ENCODE peak calls at places on chromosomes 13 and 19, in five cellular contexts. W is ovary, R is H9, L is endothelial cell of umbilical vein, C is tibial nerve. I is an unnamed sample.

GRCh38 chr19:48606463-48607358 is at the start of gene SPACA4:
- DNase-seq in W (no peak), R (peak), L (no peak), C (no peak), I (no peak)

GRCh38 chr19:1967087-1967608 is 26.2 kb downstream of the CSNK1G2 start:
- DNase-seq in W (no peak), R (no peak), L (no peak), C (no peak), I (no peak)

GRCh38 chr19:17889609-17890214 is 18.0 kb downstream of the SLC5A5 start:
- DNase-seq in W (no peak), R (peak), L (peak), C (no peak), I (no peak)

GRCh38 chr19:33177417-33177976 is 16.6 kb upstream of the LRP3 start:
- DNase-seq in W (no peak), R (no peak), L (no peak), C (no peak), I (no peak)

GRCh38 chr19:43337737-43338136 is 15.7 kb upstream of the CD177 start:
- DNase-seq in W (no peak), R (no peak), L (no peak), C (no peak), I (no peak)

GRCh38 chr19:13978306-13978705 is 26.0 kb downstream of the DCAF15 start:
- DNase-seq in W (peak), R (peak), L (peak), C (peak), I (no peak)

GRCh38 chr19:8334458-8335342 is 8.4 kb downstream of the KANK3 start:
- DNase-seq in W (no peak), R (peak), L (peak), C (no peak), I (peak)

GRCh38 chr13:111304041-111304544 is 16.3 kb upstream of the TEX29 start:
- DNase-seq in W (no peak), R (no peak), L (no peak), C (no peak), I (peak)

GRCh38 chr13:74320282-74320681 is 186.1 kb upstream of the KLF12 start:
- DNase-seq in W (no peak), R (no peak), L (no peak), C (no peak), I (no peak)

GRCh38 chr13:25180795-25181537 is 8.9 kb upstream of the AMER2 start:
- DNase-seq in W (no peak), R (no peak), L (no peak), C (no peak), I (peak)

GRCh38 chr19:47411101-47411500 is 8.2 kb downstream of the MEIS3 start:
- DNase-seq in W (no peak), R (no peak), L (no peak), C (no peak), I (no peak)

GRCh38 chr19:15666186-15666585 is 6.7 kb upstream of the CYP4F12 start:
- DNase-seq in W (no peak), R (no peak), L (no peak), C (no peak), I (no peak)

GRCh38 chr13:98827449-98827848 is 75.0 kb upstream of the SLC15A1 start:
- DNase-seq in W (no peak), R (peak), L (no peak), C (no peak), I (no peak)

GRCh38 chr13:53782400-53783030 is 753.9 kb downstream of the OLFM4 start:
- DNase-seq in W (no peak), R (peak), L (peak), C (no peak), I (no peak)

GRCh38 chr19:34135033-34135370 is 37.3 kb upstream of the LSM14A start:
- DNase-seq in W (no peak), R (no peak), L (no peak), C (no peak), I (no peak)

GRCh38 chr13:97439196-97439595 is 5.2 kb downstream of the RAP2A start:
- DNase-seq in W (no peak), R (no peak), L (peak), C (no peak), I (no peak)

GRCh38 chr19:47598407-47599349 is 10.3 kb upstream of the BICRA start:
- DNase-seq in W (peak), R (peak), L (peak), C (no peak), I (no peak)

GRCh38 chr13:29482504-29482903 is 113.0 kb downstream of the SLC7A1 start:
- DNase-seq in W (no peak), R (no peak), L (no peak), C (no peak), I (no peak)

GRCh38 chr19:14061751-14062557 is at the start of gene PALM3:
- DNase-seq in W (no peak), R (no peak), L (no peak), C (no peak), I (no peak)

GRCh38 chr19:49333426-49334288 is 1.5 kb upstream of the CD37 start:
- DNase-seq in W (peak), R (peak), L (no peak), C (no peak), I (peak)

GRCh38 chr13:73677041-73677589 is 457.1 kb downstream of the KLF12 start:
- DNase-seq in W (no peak), R (no peak), L (peak), C (no peak), I (no peak)

GRCh38 chr13:26946675-26947342 is 186.2 kb upstream of the GPR12 start:
- DNase-seq in W (no peak), R (no peak), L (peak), C (no peak), I (no peak)

GRCh38 chr19:5631511-5632240 is 8.8 kb downstream of the SAFB start:
- DNase-seq in W (no peak), R (no peak), L (no peak), C (no peak), I (no peak)

GRCh38 chr19:6724631-6725185 is 4.3 kb upstream of the C3 start:
- DNase-seq in W (no peak), R (no peak), L (no peak), C (no peak), I (no peak)